ENCODE peak calls at places on chromosomes 13 and 19, in nine cellular contexts. H is uterus, O is transverse colon, I is right lobe of liver, N is tibial nerve, C is A549, Y is body of pancreas, D is breast epithelium, Q is esophagus squamous epithelium. L is an unnamed sample.

GRCh38 chr19:43315851-43316250 is 37.6 kb upstream of the CD177 start:
- DNase-seq in C (no peak), H (no peak), Y (no peak), N (no peak), D (no peak), Q (no peak), O (no peak), I (no peak), L (no peak)

GRCh38 chr13:60152114-60152513 is 11.6 kb downstream of the DIAPH3 start:
- DNase-seq in H (no peak), N (no peak), D (no peak), Q (no peak), C (no peak), I (no peak), Y (no peak), O (no peak), L (no peak)

GRCh38 chr13:32060319-32060924 is 28.8 kb downstream of the FRY start:
- DNase-seq in H (no peak), O (no peak), D (no peak), N (no peak), I (no peak), Y (no peak), C (no peak), Q (no peak), L (no peak)

GRCh38 chr13:71602327-71602726 is 264.7 kb downstream of the DACH1 start:
- DNase-seq in Q (no peak), D (no peak), Y (no peak), I (no peak), H (no peak), N (no peak), O (no peak), C (no peak), L (no peak)

GRCh38 chr13:44873486-44873885 is 115.8 kb downstream of the NUFIP1 start:
- DNase-seq in H (no peak), Q (no peak), I (no peak), Y (peak), N (no peak), C (no peak), O (no peak), D (no peak), L (no peak)

GRCh38 chr13:21674271-21675009 is 3.6 kb downstream of the FGF9 start:
- DNase-seq in N (no peak), Q (no peak), D (no peak), C (no peak), O (peak), H (no peak), Y (no peak), I (peak), L (peak)

GRCh38 chr13:20405691-20406090 is 120.0 kb downstream of the CRYL1 start:
- DNase-seq in Q (no peak), H (no peak), O (no peak), D (no peak), I (no peak), C (no peak), Y (no peak), N (no peak), L (no peak)

GRCh38 chr13:39072842-39073241 is 34.6 kb downstream of the NHLRC3 start:
- DNase-seq in O (no peak), Q (no peak), H (no peak), Y (no peak), N (no peak), C (no peak), I (no peak), D (no peak), L (no peak)

GRCh38 chr13:40812724-40813445 is 23.5 kb downstream of the SLC25A15 start:
- DNase-seq in C (peak), I (no peak), D (no peak), N (no peak), Q (no peak), O (no peak), Y (peak), H (no peak), L (no peak)

GRCh38 chr13:110413311-110414040 is 106.4 kb downstream of the COL4A2 start:
- DNase-seq in Y (no peak), O (no peak), C (no peak), H (no peak), Q (no peak), N (no peak), D (peak), I (no peak), L (no peak)

GRCh38 chr19:58450836-58451357 is 525 bp upstream of the ZNF324B start:
- DNase-seq in O (peak), I (no peak), C (no peak), D (no peak), Y (peak), N (peak), Q (no peak), H (no peak), L (peak)

GRCh38 chr13:28022848-28023518 is 34.5 kb upstream of the URAD start:
- DNase-seq in Q (no peak), D (no peak), C (no peak), H (no peak), N (no peak), I (no peak), O (no peak), Y (peak), L (no peak)

GRCh38 chr13:113802090-113802531 is 43.1 kb downstream of the TMEM255B start:
- DNase-seq in C (peak), I (no peak), O (no peak), D (no peak), N (peak), Y (no peak), H (peak), Q (no peak), L (no peak)

GRCh38 chr19:32652893-32653625 is 21.9 kb downstream of the ANKRD27 start:
- DNase-seq in O (peak), D (peak), Y (peak), I (peak), N (peak), Q (no peak), H (peak), C (no peak), L (no peak)

GRCh38 chr13:83681547-83681946 is 200.7 kb downstream of the SLITRK1 start:
- DNase-seq in N (no peak), C (no peak), O (no peak), I (no peak), D (no peak), H (no peak), Q (no peak), Y (no peak), L (no peak)

GRCh38 chr19:45404557-45405434 is at the start of gene PPP1R13L:
- DNase-seq in N (no peak), H (peak), Y (peak), C (peak), Q (no peak), I (peak), D (peak), O (peak), L (no peak)

GRCh38 chr13:23915308-23915707 is 18.0 kb upstream of the C1QTNF9B start:
- DNase-seq in N (no peak), I (no peak), O (no peak), C (no peak), Y (no peak), H (no peak), D (no peak), Q (no peak), L (no peak)

GRCh38 chr13:46010148-46010547 is 42.4 kb downstream of the ZC3H13 start:
- DNase-seq in H (no peak), N (no peak), Y (no peak), C (peak), I (no peak), Q (no peak), D (no peak), O (no peak), L (peak)

GRCh38 chr13:78680064-78680463 is 21.1 kb upstream of the OBI1 start:
- DNase-seq in O (no peak), N (no peak), C (no peak), D (no peak), I (no peak), Y (no peak), Q (no peak), H (no peak), L (no peak)

GRCh38 chr19:48990400-48990799 is 2.7 kb downstream of the GYS1 start:
- DNase-seq in Y (no peak), C (no peak), Q (no peak), N (no peak), H (no peak), I (no peak), D (no peak), O (no peak), L (no peak)

GRCh38 chr13:112873851-112874750 is 94.9 kb upstream of the MCF2L start:
- DNase-seq in Q (peak), N (peak), Y (peak), C (peak), O (peak), I (peak), D (peak), H (peak), L (peak)

DNA sequence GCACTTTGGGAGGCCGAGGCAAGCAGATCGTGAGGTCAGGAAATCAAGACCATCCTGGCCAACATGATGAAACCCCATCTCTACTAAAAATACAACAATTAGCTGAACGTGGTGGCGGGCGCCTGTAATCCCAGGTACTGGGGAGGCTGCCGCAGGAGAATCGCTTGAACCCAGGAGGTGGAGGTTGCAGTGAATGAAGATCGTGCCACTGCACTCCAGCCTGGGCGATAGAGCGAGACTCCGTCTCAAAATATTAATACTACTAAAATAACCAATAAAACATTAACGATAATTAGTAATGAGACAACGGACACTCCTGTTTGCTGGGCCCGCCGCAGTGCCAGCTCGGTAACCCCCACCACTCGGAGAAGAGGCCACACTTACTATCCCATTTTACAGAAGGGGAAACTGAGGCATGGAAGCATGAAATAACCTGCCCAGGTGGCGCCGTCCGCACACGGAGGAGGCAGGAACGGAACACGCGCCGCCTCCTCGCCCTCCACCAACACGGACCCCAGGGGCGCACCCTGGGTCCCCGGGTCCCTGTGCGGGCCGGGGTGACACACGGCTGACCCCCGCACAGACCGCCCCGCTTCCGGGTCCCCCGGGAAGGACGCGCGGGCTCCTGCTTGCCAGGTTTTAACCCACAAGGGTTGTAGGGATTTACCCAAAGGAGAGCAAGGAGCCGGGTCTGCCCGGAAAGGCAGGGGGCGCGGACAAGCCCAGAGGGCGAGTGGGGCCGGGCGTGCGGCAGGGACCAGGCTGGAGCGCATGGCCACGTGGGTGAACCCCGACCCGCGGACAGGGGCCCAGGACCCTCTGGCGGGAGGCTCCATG is 1.6 kb downstream of the R3HDM4 start:
- DNase-seq in N (no peak), Y (no peak), O (no peak), C (no peak), H (no peak), D (no peak), I (no peak), Q (no peak), L (no peak)
- TF ChIP-seq POLR2A in N (no peak), Y (no peak), O (no peak), C (no peak), H (no peak), D (no peak), I (no peak), Q (no peak), L (no peak)

DNA sequence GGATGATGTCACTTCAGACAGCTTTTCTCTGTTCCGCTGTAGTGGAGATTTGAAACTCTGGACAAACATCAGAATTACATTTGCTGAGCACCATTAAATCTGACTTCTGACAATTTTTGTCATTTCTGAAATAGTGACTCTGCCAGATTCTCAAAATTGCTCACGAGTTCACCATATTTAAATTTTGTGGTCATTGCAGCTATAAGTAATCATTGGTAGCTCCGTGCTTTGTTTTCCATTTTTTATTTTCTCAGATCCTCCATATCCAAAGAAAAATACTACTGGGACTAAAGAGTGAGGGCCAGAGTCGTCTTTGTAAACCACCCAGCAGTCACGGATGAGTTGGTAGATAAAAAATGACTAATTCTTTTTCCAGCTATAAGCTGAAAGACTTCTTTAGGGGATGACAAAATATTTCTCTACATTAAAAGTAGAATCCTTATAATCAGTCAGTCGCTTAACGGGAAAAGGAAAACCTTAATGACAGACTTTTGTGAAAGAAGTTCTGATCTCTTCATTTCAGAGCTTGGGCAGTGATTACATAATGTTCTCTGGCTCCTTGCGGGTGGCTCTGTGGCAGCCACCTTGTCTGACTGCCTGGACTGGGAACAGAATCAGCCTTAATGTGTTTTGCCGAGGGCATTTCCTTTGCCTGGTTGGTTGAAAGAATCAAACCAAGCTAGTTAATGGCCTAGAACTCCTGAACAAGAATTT is 2.3 kb downstream of the ITM2B start:
- DNase-seq in Y (peak), C (no peak), I (no peak), N (no peak), H (no peak), D (peak), O (peak), Q (no peak), L (peak)
- TF ChIP-seq POLR2A in Y (peak), C (no peak), I (peak), N (no peak), H (peak), D (no peak), O (peak), Q (peak), L (no peak)

DNA sequence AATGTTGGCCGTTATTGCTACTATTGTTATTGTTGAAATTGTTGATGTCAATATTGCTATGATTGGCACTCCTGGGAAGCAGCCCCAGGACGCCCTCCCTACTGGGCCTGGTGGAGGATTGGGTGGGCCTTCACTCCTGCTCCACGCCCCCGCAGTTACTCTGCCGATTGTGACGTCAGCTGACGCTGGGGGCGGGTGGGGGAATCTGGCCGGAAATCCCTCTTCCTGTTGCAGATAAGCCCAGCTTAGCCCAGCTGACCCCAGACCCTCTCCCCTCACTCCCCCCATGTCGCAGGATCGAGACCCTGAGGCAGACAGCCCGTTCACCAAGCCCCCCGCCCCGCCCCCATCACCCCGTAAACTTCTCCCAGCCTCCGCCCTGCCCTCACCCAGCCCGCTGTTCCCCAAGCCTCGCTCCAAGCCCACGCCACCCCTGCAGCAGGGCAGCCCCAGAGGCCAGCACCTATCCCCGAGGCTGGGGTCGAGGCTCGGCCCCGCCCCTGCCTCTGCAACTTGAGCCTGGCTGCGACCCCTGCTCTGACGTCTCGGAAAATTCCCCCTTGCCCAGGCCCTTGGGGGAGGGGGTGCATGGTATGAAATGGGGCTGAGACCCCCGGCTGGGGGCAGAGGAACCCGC is at the start of gene ETV2:
- DNase-seq in N (no peak), C (no peak), Q (no peak), D (no peak), I (no peak), O (peak), Y (no peak), H (peak), L (peak)
- TF ChIP-seq POLR2A in N (no peak), C (no peak), Q (no peak), D (no peak), I (no peak), O (no peak), Y (no peak), H (no peak), L (no peak)

GRCh38 chr13:99303863-99304521 is 3.2 kb downstream of the GPR183 start:
- DNase-seq in I (no peak), Y (no peak), N (no peak), D (no peak), C (no peak), H (no peak), O (peak), Q (no peak), L (no peak)
- TF ChIP-seq POLR2A in I (no peak), Y (peak), N (no peak), D (no peak), C (no peak), H (no peak), O (peak), Q (peak), L (no peak)

GRCh38 chr19:3387645-3388589 is 21.5 kb downstream of the NFIC start:
- DNase-seq in O (peak), D (peak), Q (no peak), Y (peak), H (peak), C (peak), I (peak), N (peak), L (no peak)
- TF ChIP-seq POLR2A in O (peak), D (no peak), Q (no peak), Y (peak), H (no peak), C (no peak), I (peak), N (no peak), L (no peak)

DNA sequence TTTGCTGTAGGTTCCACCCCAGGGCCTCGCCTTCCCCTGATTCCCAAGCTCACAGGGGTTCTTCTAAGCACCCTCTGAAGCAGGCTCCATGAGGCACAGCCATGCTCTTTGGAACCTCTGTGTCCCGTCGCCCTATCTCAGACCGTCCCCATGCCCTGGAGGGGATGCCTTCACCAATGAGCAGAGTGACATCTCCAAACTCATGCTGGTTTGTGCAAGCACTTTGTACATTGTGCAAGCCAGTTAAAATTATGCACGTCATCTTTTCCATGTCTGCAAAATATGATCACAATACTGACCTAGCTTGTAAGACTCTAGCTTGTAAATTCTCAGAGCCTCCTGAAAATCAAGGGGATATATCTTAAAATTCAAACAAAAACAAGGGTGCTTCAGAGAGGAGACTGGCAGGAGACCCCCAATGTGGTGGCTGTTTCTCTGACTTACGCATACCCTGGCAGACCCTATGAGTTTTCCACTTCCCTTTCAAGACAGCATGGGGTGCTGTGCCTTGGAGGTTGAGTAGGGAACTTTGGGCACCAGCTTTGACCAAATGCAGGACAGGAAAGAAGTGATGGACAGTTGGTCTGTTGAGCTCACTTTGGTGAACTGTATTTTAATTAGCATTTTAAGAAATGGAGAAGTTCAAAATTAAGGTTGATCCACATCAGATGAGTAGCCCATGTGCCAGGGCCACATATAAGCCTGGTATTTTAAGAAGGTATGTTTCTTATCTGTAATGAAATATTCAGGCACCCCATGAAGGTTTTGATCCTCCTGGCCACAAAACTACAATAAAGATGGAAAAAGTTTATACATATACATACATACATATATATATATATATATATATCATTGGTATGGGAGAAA is 46.2 kb upstream of the RAP2A start:
- DNase-seq in I (no peak), C (no peak), H (no peak), N (no peak), D (no peak), Y (no peak), O (no peak), Q (no peak), L (no peak)
- TF ChIP-seq POLR2A in I (no peak), C (no peak), H (no peak), N (no peak), D (no peak), Y (peak), O (no peak), Q (no peak), L (no peak)

GRCh38 chr13:25776722-25777121 is 275.1 kb downstream of the SHISA2 start:
- DNase-seq in H (no peak), I (no peak), N (no peak), Q (no peak), D (no peak), Y (no peak), O (no peak), C (no peak), L (peak)

GRCh38 chr13:25777509-25777908 is 274.3 kb downstream of the SHISA2 start:
- DNase-seq in Y (no peak), I (no peak), Q (no peak), H (no peak), N (no peak), C (no peak), D (no peak), O (no peak), L (no peak)

GRCh38 chr13:25778302-25778701 is 273.5 kb downstream of the SHISA2 start:
- DNase-seq in Q (no peak), D (no peak), Y (no peak), H (no peak), O (no peak), I (no peak), N (no peak), C (no peak), L (no peak)

GRCh38 chr13:25775986-25776385 is 275.8 kb downstream of the SHISA2 start:
- DNase-seq in D (no peak), C (no peak), N (no peak), Q (no peak), Y (no peak), O (no peak), I (no peak), H (no peak), L (no peak)

DNA sequence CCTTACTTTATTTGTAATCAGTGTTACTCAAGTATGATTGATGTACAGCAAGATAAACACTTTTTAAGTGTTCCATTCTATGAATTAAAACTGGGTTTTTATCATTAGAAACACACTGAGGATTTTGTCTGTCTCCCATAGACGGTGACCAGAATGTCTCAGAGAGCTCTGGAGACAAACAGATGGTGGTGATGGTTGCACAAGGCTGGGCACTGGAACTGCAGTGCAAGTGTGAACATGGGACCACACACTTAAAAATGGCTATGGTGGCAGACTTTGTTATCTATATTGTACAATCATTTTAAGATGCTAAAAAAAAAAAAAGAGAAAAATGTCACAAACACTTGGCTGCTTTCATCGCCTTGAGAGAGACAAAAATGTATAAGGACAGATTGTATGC is 273.0 kb downstream of the SHISA2 start:
- DNase-seq in D (no peak), N (no peak), Q (no peak), O (no peak), I (no peak), C (no peak), H (no peak), Y (no peak), L (no peak)
- TF ChIP-seq POLR2A in D (no peak), N (no peak), Q (no peak), O (no peak), I (no peak), C (no peak), H (no peak), Y (no peak), L (no peak)

GRCh38 chr13:37392389-37392788 is 206.2 kb downstream of the POSTN start:
- DNase-seq in C (no peak), I (no peak), D (no peak), Q (no peak), O (no peak), Y (no peak), H (no peak), N (no peak), L (no peak)
- TF ChIP-seq POLR2A in C (no peak), I (no peak), D (no peak), Q (no peak), O (no peak), Y (no peak), H (no peak), N (no peak), L (no peak)

L was measured in erythroblast.